ENCODE peak calls at places on chromosomes 16 and 17, in nine cellular contexts. One of them, this sample, is unnamed.

GRCh38 chr16:87391950-87392822 is at the start of gene MAP1LC3B:
- DNase-seq in stimulated activated CD8-positive, alpha-beta memory T cell treated with anti-CD3 and anti-CD28 coated beads, Interleukin-4, amount 100 ng/mL, for 4 hours: peak; percentile 94
- DNase-seq in smooth muscle cell of the brain vasculature: peak; percentile 89
- DNase-seq in RCC 7860: peak; percentile 90
- DNase-seq in activated CD4-positive, alpha-beta T cell treated with anti-CD3 and anti-CD28 coated beads, Interleukin-2, amount 50 U/mL, for 1 hour: peak; percentile 97
- DNase-seq in thyroid gland: peak; percentile 95
- DNase-seq in neural progenitor cell: peak; percentile 99
- DNase-seq in pulmonary artery endothelial cell: peak; percentile 84
- DNase-seq in NCI-H187: peak; percentile 87
- DNase-seq in this sample: peak; percentile 96

GRCh38 chr16:56505174-56505573 is 14.7 kb downstream of the BBS2 start:
- DNase-seq in smooth muscle cell of the brain vasculature: no peak
- DNase-seq in thyroid gland: no peak
- DNase-seq in pulmonary artery endothelial cell: no peak
- DNase-seq in RCC 7860: no peak
- DNase-seq in stimulated activated CD8-positive, alpha-beta memory T cell treated with anti-CD3 and anti-CD28 coated beads, Interleukin-4, amount 100 ng/mL, for 4 hours: no peak
- DNase-seq in NCI-H187: no peak
- DNase-seq in neural progenitor cell: no peak
- DNase-seq in activated CD4-positive, alpha-beta T cell treated with anti-CD3 and anti-CD28 coated beads, Interleukin-2, amount 50 U/mL, for 1 hour: no peak
- DNase-seq in this sample: no peak

GRCh38 chr17:60318830-60319229 is 73.1 kb downstream of the USP32 start:
- DNase-seq in smooth muscle cell of the brain vasculature: no peak
- DNase-seq in activated CD4-positive, alpha-beta T cell treated with anti-CD3 and anti-CD28 coated beads, Interleukin-2, amount 50 U/mL, for 1 hour: no peak
- DNase-seq in NCI-H187: no peak
- DNase-seq in thyroid gland: no peak
- DNase-seq in RCC 7860: no peak
- DNase-seq in neural progenitor cell: no peak
- DNase-seq in stimulated activated CD8-positive, alpha-beta memory T cell treated with anti-CD3 and anti-CD28 coated beads, Interleukin-4, amount 100 ng/mL, for 4 hours: no peak
- DNase-seq in pulmonary artery endothelial cell: no peak
- DNase-seq in this sample: no peak

GRCh38 chr16:63933841-63934240 is 1188.0 kb downstream of the CDH11 start:
- DNase-seq in pulmonary artery endothelial cell: no peak
- DNase-seq in RCC 7860: no peak
- DNase-seq in smooth muscle cell of the brain vasculature: no peak
- DNase-seq in thyroid gland: no peak
- DNase-seq in stimulated activated CD8-positive, alpha-beta memory T cell treated with anti-CD3 and anti-CD28 coated beads, Interleukin-4, amount 100 ng/mL, for 4 hours: no peak
- DNase-seq in NCI-H187: no peak
- DNase-seq in activated CD4-positive, alpha-beta T cell treated with anti-CD3 and anti-CD28 coated beads, Interleukin-2, amount 50 U/mL, for 1 hour: no peak
- DNase-seq in neural progenitor cell: no peak
- DNase-seq in this sample: no peak

GRCh38 chr16:51149251-51149661 is 1.8 kb downstream of the SALL1 start:
- DNase-seq in activated CD4-positive, alpha-beta T cell treated with anti-CD3 and anti-CD28 coated beads, Interleukin-2, amount 50 U/mL, for 1 hour: no peak
- DNase-seq in NCI-H187: no peak
- DNase-seq in thyroid gland: no peak
- DNase-seq in pulmonary artery endothelial cell: no peak
- DNase-seq in stimulated activated CD8-positive, alpha-beta memory T cell treated with anti-CD3 and anti-CD28 coated beads, Interleukin-4, amount 100 ng/mL, for 4 hours: no peak
- DNase-seq in neural progenitor cell: peak; percentile 30
- DNase-seq in smooth muscle cell of the brain vasculature: no peak
- DNase-seq in RCC 7860: no peak
- DNase-seq in this sample: no peak

GRCh38 chr17:83024205-83024971 is 55.0 kb upstream of the METRNL start:
- DNase-seq in smooth muscle cell of the brain vasculature: no peak
- DNase-seq in pulmonary artery endothelial cell: no peak
- DNase-seq in NCI-H187: no peak
- DNase-seq in neural progenitor cell: no peak
- DNase-seq in RCC 7860: no peak
- DNase-seq in activated CD4-positive, alpha-beta T cell treated with anti-CD3 and anti-CD28 coated beads, Interleukin-2, amount 50 U/mL, for 1 hour: no peak
- DNase-seq in stimulated activated CD8-positive, alpha-beta memory T cell treated with anti-CD3 and anti-CD28 coated beads, Interleukin-4, amount 100 ng/mL, for 4 hours: no peak
- DNase-seq in thyroid gland: no peak
- DNase-seq in this sample: no peak

GRCh38 chr16:88978608-88979346 is 1.8 kb upstream of the CBFA2T3 start:
- DNase-seq in smooth muscle cell of the brain vasculature: no peak
- DNase-seq in thyroid gland: no peak
- DNase-seq in activated CD4-positive, alpha-beta T cell treated with anti-CD3 and anti-CD28 coated beads, Interleukin-2, amount 50 U/mL, for 1 hour: no peak
- DNase-seq in stimulated activated CD8-positive, alpha-beta memory T cell treated with anti-CD3 and anti-CD28 coated beads, Interleukin-4, amount 100 ng/mL, for 4 hours: no peak
- DNase-seq in neural progenitor cell: no peak
- DNase-seq in NCI-H187: no peak
- DNase-seq in RCC 7860: no peak
- DNase-seq in pulmonary artery endothelial cell: no peak
- DNase-seq in this sample: no peak

GRCh38 chr17:76371656-76372628 is 12.5 kb upstream of the SPHK1 start:
- DNase-seq in pulmonary artery endothelial cell: peak; percentile 94
- DNase-seq in RCC 7860: peak; percentile 99
- DNase-seq in stimulated activated CD8-positive, alpha-beta memory T cell treated with anti-CD3 and anti-CD28 coated beads, Interleukin-4, amount 100 ng/mL, for 4 hours: no peak
- DNase-seq in activated CD4-positive, alpha-beta T cell treated with anti-CD3 and anti-CD28 coated beads, Interleukin-2, amount 50 U/mL, for 1 hour: no peak
- DNase-seq in neural progenitor cell: no peak
- DNase-seq in thyroid gland: no peak
- DNase-seq in smooth muscle cell of the brain vasculature: no peak
- DNase-seq in NCI-H187: no peak
- DNase-seq in this sample: no peak

GRCh38 chr16:89704281-89704680 is 2.8 kb upstream of the SPATA2L start:
- DNase-seq in stimulated activated CD8-positive, alpha-beta memory T cell treated with anti-CD3 and anti-CD28 coated beads, Interleukin-4, amount 100 ng/mL, for 4 hours: no peak
- DNase-seq in RCC 7860: no peak
- DNase-seq in activated CD4-positive, alpha-beta T cell treated with anti-CD3 and anti-CD28 coated beads, Interleukin-2, amount 50 U/mL, for 1 hour: no peak
- DNase-seq in neural progenitor cell: no peak
- DNase-seq in NCI-H187: no peak
- DNase-seq in thyroid gland: no peak
- DNase-seq in smooth muscle cell of the brain vasculature: no peak
- DNase-seq in pulmonary artery endothelial cell: no peak
- DNase-seq in this sample: no peak

GRCh38 chr17:16477255-16477654 is 14.7 kb downstream of the LRRC75A start:
- DNase-seq in stimulated activated CD8-positive, alpha-beta memory T cell treated with anti-CD3 and anti-CD28 coated beads, Interleukin-4, amount 100 ng/mL, for 4 hours: no peak
- DNase-seq in RCC 7860: peak; percentile 85
- DNase-seq in thyroid gland: peak; percentile 57
- DNase-seq in smooth muscle cell of the brain vasculature: peak; percentile 67
- DNase-seq in activated CD4-positive, alpha-beta T cell treated with anti-CD3 and anti-CD28 coated beads, Interleukin-2, amount 50 U/mL, for 1 hour: no peak
- DNase-seq in pulmonary artery endothelial cell: peak; percentile 53
- DNase-seq in NCI-H187: no peak
- DNase-seq in neural progenitor cell: no peak
- DNase-seq in this sample: no peak

GRCh38 chr17:34375598-34375997 is 12.6 kb upstream of the CCL1 start:
- DNase-seq in NCI-H187: no peak
- DNase-seq in thyroid gland: no peak
- DNase-seq in neural progenitor cell: no peak
- DNase-seq in RCC 7860: no peak
- DNase-seq in stimulated activated CD8-positive, alpha-beta memory T cell treated with anti-CD3 and anti-CD28 coated beads, Interleukin-4, amount 100 ng/mL, for 4 hours: no peak
- DNase-seq in activated CD4-positive, alpha-beta T cell treated with anti-CD3 and anti-CD28 coated beads, Interleukin-2, amount 50 U/mL, for 1 hour: no peak
- DNase-seq in smooth muscle cell of the brain vasculature: no peak
- DNase-seq in pulmonary artery endothelial cell: no peak
- DNase-seq in this sample: no peak

GRCh38 chr16:85123891-85124635 is 11.8 kb upstream of the CIBAR2 start:
- DNase-seq in neural progenitor cell: peak; percentile 40
- DNase-seq in activated CD4-positive, alpha-beta T cell treated with anti-CD3 and anti-CD28 coated beads, Interleukin-2, amount 50 U/mL, for 1 hour: no peak
- DNase-seq in thyroid gland: peak; percentile 35
- DNase-seq in stimulated activated CD8-positive, alpha-beta memory T cell treated with anti-CD3 and anti-CD28 coated beads, Interleukin-4, amount 100 ng/mL, for 4 hours: no peak
- DNase-seq in smooth muscle cell of the brain vasculature: peak; percentile 85
- DNase-seq in RCC 7860: peak; percentile 4
- DNase-seq in pulmonary artery endothelial cell: peak; percentile 24
- DNase-seq in NCI-H187: no peak
- DNase-seq in this sample: no peak

GRCh38 chr17:71759422-71760060 is 361.3 kb upstream of the SOX9 start:
- DNase-seq in thyroid gland: no peak
- DNase-seq in activated CD4-positive, alpha-beta T cell treated with anti-CD3 and anti-CD28 coated beads, Interleukin-2, amount 50 U/mL, for 1 hour: no peak
- DNase-seq in RCC 7860: no peak
- DNase-seq in NCI-H187: no peak
- DNase-seq in neural progenitor cell: no peak
- DNase-seq in smooth muscle cell of the brain vasculature: no peak
- DNase-seq in stimulated activated CD8-positive, alpha-beta memory T cell treated with anti-CD3 and anti-CD28 coated beads, Interleukin-4, amount 100 ng/mL, for 4 hours: no peak
- DNase-seq in pulmonary artery endothelial cell: no peak
- DNase-seq in this sample: no peak

GRCh38 chr17:75827291-75828050 is 16.7 kb downstream of the UNC13D start:
- DNase-seq in neural progenitor cell: peak; percentile 87
- DNase-seq in thyroid gland: peak; percentile 46
- DNase-seq in activated CD4-positive, alpha-beta T cell treated with anti-CD3 and anti-CD28 coated beads, Interleukin-2, amount 50 U/mL, for 1 hour: peak; percentile 57
- DNase-seq in stimulated activated CD8-positive, alpha-beta memory T cell treated with anti-CD3 and anti-CD28 coated beads, Interleukin-4, amount 100 ng/mL, for 4 hours: peak; percentile 50
- DNase-seq in smooth muscle cell of the brain vasculature: peak; percentile 35
- DNase-seq in RCC 7860: no peak
- DNase-seq in NCI-H187: no peak
- DNase-seq in pulmonary artery endothelial cell: peak; percentile 36
- DNase-seq in this sample: peak; percentile 57

GRCh38 chr17:18005496-18005895 is 32.8 kb downstream of the DRC3 start:
- DNase-seq in thyroid gland: no peak
- DNase-seq in RCC 7860: no peak
- DNase-seq in stimulated activated CD8-positive, alpha-beta memory T cell treated with anti-CD3 and anti-CD28 coated beads, Interleukin-4, amount 100 ng/mL, for 4 hours: no peak
- DNase-seq in neural progenitor cell: no peak
- DNase-seq in smooth muscle cell of the brain vasculature: no peak
- DNase-seq in activated CD4-positive, alpha-beta T cell treated with anti-CD3 and anti-CD28 coated beads, Interleukin-2, amount 50 U/mL, for 1 hour: no peak
- DNase-seq in NCI-H187: no peak
- DNase-seq in pulmonary artery endothelial cell: no peak
- DNase-seq in this sample: no peak

GRCh38 chr16:1929105-1929504 is 10.9 kb upstream of the HS3ST6 start:
- DNase-seq in neural progenitor cell: no peak
- DNase-seq in thyroid gland: peak; percentile 44
- DNase-seq in NCI-H187: no peak
- DNase-seq in pulmonary artery endothelial cell: no peak
- DNase-seq in stimulated activated CD8-positive, alpha-beta memory T cell treated with anti-CD3 and anti-CD28 coated beads, Interleukin-4, amount 100 ng/mL, for 4 hours: no peak
- DNase-seq in RCC 7860: no peak
- DNase-seq in activated CD4-positive, alpha-beta T cell treated with anti-CD3 and anti-CD28 coated beads, Interleukin-2, amount 50 U/mL, for 1 hour: no peak
- DNase-seq in smooth muscle cell of the brain vasculature: no peak
- DNase-seq in this sample: no peak

GRCh38 chr16:74071996-74072559 is 224.5 kb upstream of the PSMD7 start:
- DNase-seq in pulmonary artery endothelial cell: no peak
- DNase-seq in RCC 7860: no peak
- DNase-seq in activated CD4-positive, alpha-beta T cell treated with anti-CD3 and anti-CD28 coated beads, Interleukin-2, amount 50 U/mL, for 1 hour: no peak
- DNase-seq in smooth muscle cell of the brain vasculature: no peak
- DNase-seq in neural progenitor cell: no peak
- DNase-seq in NCI-H187: no peak
- DNase-seq in thyroid gland: no peak
- DNase-seq in stimulated activated CD8-positive, alpha-beta memory T cell treated with anti-CD3 and anti-CD28 coated beads, Interleukin-4, amount 100 ng/mL, for 4 hours: no peak
- DNase-seq in this sample: no peak

This sample was measured in effector memory CD8-positive, alpha-beta T cell.